ENCODE peak calls at places on chromosomes 11 and 22, in ten cellular contexts. F is spleen, N is body of pancreas, L is stomach, T is tibial nerve, W is transverse colon, G is right lobe of liver, M is A549, V is K562, U is Peyer's patch. X is an unnamed sample.

GRCh38 chr22:42156121-42156520 is 25.5 kb upstream of the CYP2D6 start:
- DNase-seq in F (no peak), N (no peak), L (no peak), T (no peak), W (no peak), G (peak), M (no peak), V (no peak), U (no peak), X (no peak)

GRCh38 chr11:118002010-118002540 is 15.9 kb downstream of the IL10RA start:
- DNase-seq in F (peak), N (no peak), L (no peak), T (no peak), W (peak), G (no peak), M (no peak), V (peak), U (no peak), X (no peak)

GRCh38 chr11:35303596-35304392 is 115.6 kb downstream of the SLC1A2 start:
- DNase-seq in F (no peak), N (peak), L (peak), T (peak), W (peak), G (peak), M (peak), V (no peak), U (peak), X (peak)

GRCh38 chr11:130110325-130111108 is 40.8 kb downstream of the APLP2 start:
- DNase-seq in F (no peak), N (no peak), L (no peak), T (no peak), W (no peak), G (no peak), M (no peak), V (no peak), U (no peak), X (no peak)

GRCh38 chr11:35567737-35568465 is 42.5 kb upstream of the PAMR1 start:
- DNase-seq in F (no peak), N (no peak), L (no peak), T (no peak), W (no peak), G (no peak), M (no peak), V (no peak), U (no peak), X (no peak)

GRCh38 chr22:39494471-39495120 is 7.5 kb upstream of the MIEF1 start:
- DNase-seq in F (no peak), N (no peak), L (no peak), T (no peak), W (no peak), G (peak), M (no peak), V (no peak), U (no peak), X (no peak)

GRCh38 chr11:28701760-28702449 is 593.7 kb downstream of the METTL15 start:
- DNase-seq in F (no peak), N (peak), L (peak), T (no peak), W (no peak), G (no peak), M (peak), V (no peak), U (peak), X (no peak)

GRCh38 chr11:17476317-17477083 is at the start of gene ABCC8:
- DNase-seq in F (no peak), N (no peak), L (peak), T (no peak), W (no peak), G (no peak), M (no peak), V (no peak), U (no peak), X (no peak)

GRCh38 chr11:59206635-59207034 is 6.1 kb downstream of the MPEG1 start:
- DNase-seq in F (no peak), N (peak), L (peak), T (peak), W (peak), G (no peak), M (peak), V (peak), U (peak), X (no peak)

GRCh38 chr11:35041070-35041554 is 97.9 kb upstream of the CD44 start:
- DNase-seq in F (no peak), N (no peak), L (no peak), T (no peak), W (no peak), G (no peak), M (no peak), V (no peak), U (no peak), X (no peak)

GRCh38 chr22:50526849-50527801 is 1.7 kb upstream of the SCO2 start:
- DNase-seq in F (peak), N (peak), L (peak), T (peak), W (peak), G (peak), M (peak), V (peak), U (peak), X (peak)

GRCh38 chr11:112734207-112734606 is 227.0 kb upstream of the NCAM1 start:
- DNase-seq in F (no peak), N (no peak), L (peak), T (no peak), W (no peak), G (no peak), M (no peak), V (no peak), U (no peak), X (peak)

GRCh38 chr11:36098046-36098445 is 154.2 kb downstream of the LDLRAD3 start:
- DNase-seq in F (no peak), N (no peak), L (no peak), T (no peak), W (no peak), G (no peak), M (no peak), V (no peak), U (no peak), X (no peak)

GRCh38 chr22:27230189-27230588 is 571.4 kb downstream of the MN1 start:
- DNase-seq in F (no peak), N (no peak), L (no peak), T (no peak), W (no peak), G (no peak), M (no peak), V (no peak), U (no peak), X (no peak)

GRCh38 chr22:41822289-41823057 is 10.4 kb upstream of the SREBF2 start:
- DNase-seq in F (no peak), N (peak), L (no peak), T (peak), W (no peak), G (no peak), M (peak), V (peak), U (no peak), X (no peak)

GRCh38 chr11:16793511-16793910 is 55.1 kb downstream of the C11orf58 start:
- DNase-seq in F (peak), N (no peak), L (no peak), T (no peak), W (no peak), G (no peak), M (no peak), V (no peak), U (no peak), X (no peak)

GRCh38 chr22:27672721-27673387 is 128.7 kb downstream of the MN1 start:
- DNase-seq in F (no peak), N (no peak), L (no peak), T (no peak), W (no peak), G (no peak), M (no peak), V (no peak), U (no peak), X (no peak)

GRCh38 chr22:40874016-40874415 is 12.1 kb upstream of the DNAJB7 start:
- DNase-seq in F (no peak), N (no peak), L (no peak), T (no peak), W (no peak), G (no peak), M (no peak), V (no peak), U (no peak), X (no peak)

GRCh38 chr11:66022401-66023185 is 3.7 kb downstream of the CATSPER1 start:
- DNase-seq in F (peak), N (peak), L (peak), T (peak), W (peak), G (peak), M (peak), V (peak), U (peak), X (peak)

GRCh38 chr22:24418786-24419479 is 8.5 kb upstream of the ADORA2A start:
- DNase-seq in F (no peak), N (no peak), L (no peak), T (no peak), W (no peak), G (no peak), M (no peak), V (no peak), U (peak), X (no peak)

GRCh38 chr11:111631666-111632039 is 29.4 kb downstream of the SIK2 start:
- DNase-seq in F (no peak), N (no peak), L (no peak), T (no peak), W (no peak), G (no peak), M (no peak), V (no peak), U (no peak), X (no peak)

GRCh38 chr11:70191495-70192140 is 11.5 kb upstream of the FADD start:
- DNase-seq in F (peak), N (peak), L (peak), T (peak), W (peak), G (peak), M (peak), V (peak), U (peak), X (no peak)

GRCh38 chr11:26105762-26106423 is 226.0 kb upstream of the ANO3 start:
- DNase-seq in F (no peak), N (no peak), L (no peak), T (no peak), W (no peak), G (no peak), M (no peak), V (no peak), U (no peak), X (no peak)

GRCh38 chr11:100791873-100792272 is 104.8 kb downstream of the ARHGAP42 start:
- DNase-seq in F (no peak), N (no peak), L (no peak), T (no peak), W (no peak), G (no peak), M (no peak), V (no peak), U (no peak), X (no peak)

GRCh38 chr11:64340671-64341335 is 799 bp downstream of the CCDC88B start:
- DNase-seq in F (peak), N (no peak), L (peak), T (peak), W (peak), G (peak), M (no peak), V (peak), U (peak), X (no peak)

GRCh38 chr22:36562261-36562835 is 33.4 kb upstream of the EIF3D start:
- DNase-seq in F (no peak), N (no peak), L (peak), T (no peak), W (no peak), G (no peak), M (peak), V (peak), U (no peak), X (peak)

GRCh38 chr11:196786-197731 is 4.2 kb downstream of the SCGB1C1 start:
- DNase-seq in F (no peak), N (no peak), L (peak), T (no peak), W (peak), G (peak), M (no peak), V (no peak), U (peak), X (no peak)

GRCh38 chr11:113313601-113314000 is 782 bp upstream of the TTC12 start:
- DNase-seq in F (no peak), N (no peak), L (no peak), T (no peak), W (no peak), G (no peak), M (no peak), V (no peak), U (no peak), X (no peak)

GRCh38 chr11:66864172-66864901 is 7.5 kb downstream of the LRFN4 start:
- DNase-seq in F (no peak), N (no peak), L (no peak), T (no peak), W (peak), G (no peak), M (no peak), V (no peak), U (peak), X (no peak)

GRCh38 chr22:49968831-49969661 is 8.5 kb downstream of the PIM3 start:
- DNase-seq in F (peak), N (no peak), L (peak), T (no peak), W (no peak), G (no peak), M (no peak), V (no peak), U (peak), X (peak)

GRCh38 chr11:14015711-14016110 is 53.2 kb downstream of the SPON1 start:
- DNase-seq in F (no peak), N (peak), L (no peak), T (no peak), W (no peak), G (no peak), M (peak), V (no peak), U (peak), X (no peak)

GRCh38 chr11:66183581-66184048 is 84.8 kb upstream of the RAB1B start:
- DNase-seq in F (no peak), N (no peak), L (no peak), T (no peak), W (no peak), G (no peak), M (no peak), V (no peak), U (no peak), X (no peak)

GRCh38 chr11:104254347-104254746 is 90.4 kb upstream of the PDGFD start:
- DNase-seq in F (no peak), N (peak), L (peak), T (no peak), W (no peak), G (no peak), M (no peak), V (peak), U (peak), X (no peak)

GRCh38 chr11:35271031-35271430 is 132.1 kb downstream of the CD44 start:
- DNase-seq in F (no peak), N (no peak), L (no peak), T (no peak), W (no peak), G (no peak), M (no peak), V (no peak), U (no peak), X (no peak)

GRCh38 chr22:44461083-44461375 is 37.0 kb downstream of the RTL6 start:
- DNase-seq in F (peak), N (no peak), L (peak), T (no peak), W (no peak), G (no peak), M (no peak), V (no peak), U (no peak), X (no peak)

DNA sequence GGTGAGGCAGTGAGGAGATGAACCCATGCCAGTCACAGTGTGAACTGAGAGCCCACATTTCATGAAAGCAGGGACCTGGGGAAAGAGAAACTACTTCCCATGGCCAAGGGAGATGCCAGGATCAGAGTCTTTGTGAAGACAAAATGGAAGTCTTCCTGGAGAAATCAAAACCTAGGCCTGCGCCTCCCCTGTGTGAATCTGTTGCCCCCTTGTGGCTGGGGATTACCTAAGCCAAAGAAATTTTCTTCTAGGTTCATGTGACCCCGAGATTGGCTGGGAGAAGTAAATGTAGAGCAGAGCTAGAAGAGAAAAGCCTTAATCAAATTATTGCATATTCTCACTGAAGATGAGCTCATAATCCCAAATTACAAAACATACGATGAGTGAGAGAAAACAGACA is 1075.3 kb downstream of the TBC1D22A start:
- DNase-seq in F (no peak), N (peak), L (no peak), T (no peak), W (no peak), G (no peak), M (no peak), V (peak), U (no peak), X (no peak)
- H3K4me3 ChIP-seq in F (no peak), N (no peak), L (no peak), T (no peak), W (no peak), G (no peak), M (no peak), V (no peak), U (no peak), X (no peak)

GRCh38 chr11:19953342-19953741 is 206.9 kb downstream of the DBX1 start:
- DNase-seq in F (no peak), N (no peak), L (no peak), T (no peak), W (no peak), G (no peak), M (peak), V (no peak), U (no peak), X (peak)
- TF ChIP-seq CTCF in F (no peak), N (no peak), L (no peak), T (no peak), W (no peak), G (no peak), M (no peak), V (no peak), U (no peak), X (no peak)

GRCh38 chr22:19478466-19479357 is at the start of gene UFD1:
- DNase-seq in F (peak), N (peak), L (peak), T (peak), W (peak), G (peak), M (peak), V (peak), U (peak), X (peak)
- TF ChIP-seq POLR2A in F (no peak), N (no peak), L (peak), T (no peak), W (peak), G (peak), M (peak), V (no peak), U (peak), X (no peak)

GRCh38 chr22:16824718-16825687 is at the start of gene XKR3:
- DNase-seq in F (no peak), N (no peak), L (no peak), T (no peak), W (no peak), G (no peak), M (no peak), V (no peak), U (no peak), X (no peak)
- H3K4me3 ChIP-seq in F (peak), N (no peak), L (peak), T (no peak), W (no peak), G (no peak), M (no peak), V (no peak), U (no peak), X (no peak)

GRCh38 chr22:48943567-48944432 is 883.9 kb downstream of the BRD1 start:
- DNase-seq in F (peak), N (no peak), L (peak), T (no peak), W (peak), G (no peak), M (peak), V (peak), U (peak), X (peak)
- TF ChIP-seq CTCF in F (peak), N (peak), L (no peak), T (no peak), W (peak), G (peak), M (peak), V (peak), U (no peak), X (no peak)

GRCh38 chr11:128517457-128518230 is 69.7 kb downstream of the ETS1 start:
- DNase-seq in F (no peak), N (no peak), L (no peak), T (no peak), W (no peak), G (no peak), M (no peak), V (no peak), U (no peak), X (no peak)
- TF ChIP-seq POLR2A in F (no peak), N (no peak), L (no peak), T (no peak), W (no peak), G (no peak), M (no peak), V (no peak), U (no peak), X (no peak)

X was measured in lower leg skin.